ENCODE peak calls at places on chromosomes 5 and 9, in nine cellular contexts. V, A, L, U, H, Z, G, I and Q are unnamed samples. For H3K9me3, the result is how much of the 10 kb centered on the place peaks cover.

GRCh38 chr5:33319841-33320240 is 120.9 kb upstream of the TARS1 start:
- DNase-seq in A (no peak), I (no peak), H (no peak), U (no peak), L (no peak), G (no peak), V (no peak), Z (no peak), Q (no peak)

GRCh38 chr5:56054651-56055050 is 59.9 kb upstream of the IL6ST start:
- DNase-seq in U (no peak), I (no peak), L (no peak), V (no peak), H (no peak), A (no peak), Z (no peak), G (no peak), Q (no peak)

GRCh38 chr5:41670854-41671791 is 160.7 kb upstream of the PLCXD3 start:
- DNase-seq in Z (no peak), G (no peak), L (no peak), A (no peak), U (no peak), H (no peak), V (no peak), I (no peak), Q (no peak)

GRCh38 chr5:16815432-16815831 is 120.7 kb downstream of the MYO10 start:
- DNase-seq in V (no peak), I (no peak), U (peak), G (no peak), A (no peak), L (no peak), H (no peak), Z (no peak), Q (no peak)

GRCh38 chr9:14616188-14616982 is 76.8 kb downstream of the ZDHHC21 start:
- DNase-seq in L (no peak), H (peak), U (no peak), V (no peak), Z (no peak), A (peak), I (no peak), G (peak), Q (no peak)

GRCh38 chr9:91378695-91379127 is 17.0 kb upstream of the AUH start:
- DNase-seq in Z (no peak), U (no peak), V (no peak), H (no peak), I (no peak), A (no peak), G (no peak), L (no peak), Q (no peak)

GRCh38 chr9:106287108-106287631 is 575.8 kb upstream of the ZNF462 start:
- DNase-seq in V (no peak), L (no peak), G (no peak), Z (no peak), I (peak), A (no peak), U (peak), H (peak), Q (no peak)

GRCh38 chr9:108412755-108413154 is 443.0 kb downstream of the ACTL7B start:
- DNase-seq in H (no peak), A (no peak), V (no peak), I (no peak), G (no peak), Z (no peak), L (no peak), U (no peak), Q (no peak)

GRCh38 chr9:127712851-127713250 is 2.6 kb downstream of the PTRH1 start:
- DNase-seq in H (no peak), V (no peak), U (no peak), Z (no peak), I (no peak), A (no peak), G (no peak), L (no peak), Q (no peak)

GRCh38 chr9:92350740-92351133 is 25.0 kb downstream of the CENPP start:
- DNase-seq in I (no peak), A (no peak), G (no peak), V (no peak), U (no peak), L (no peak), H (no peak), Z (no peak), Q (no peak)

GRCh38 chr9:134492281-134492691 is 149.3 kb upstream of the COL5A1 start:
- DNase-seq in V (peak), U (no peak), Z (no peak), I (no peak), H (peak), A (no peak), G (no peak), L (peak), Q (no peak)

GRCh38 chr9:19641046-19641445 is 147.8 kb downstream of the SLC24A2 start:
- DNase-seq in A (no peak), H (no peak), G (no peak), U (no peak), I (no peak), Z (no peak), L (no peak), V (no peak), Q (no peak)

GRCh38 chr9:78786794-78787193 is 489.9 kb downstream of the PSAT1 start:
- DNase-seq in V (no peak), G (no peak), Z (no peak), U (no peak), L (no peak), I (no peak), A (no peak), H (no peak), Q (no peak)
- TF ChIP-seq POLR2AphosphoS5 in V (no peak), G (no peak), Z (no peak), U (no peak), L (no peak), I (no peak), A (no peak), H (no peak), Q (no peak)

GRCh38 chr5:178988436-178989220 is 6.5 kb downstream of the GRM6 start:
- DNase-seq in Z (no peak), G (no peak), V (no peak), L (no peak), H (no peak), A (no peak), U (no peak), I (peak), Q (no peak)
- H3K9me3 ChIP-seq in Z (under half), G (under half), V (under half), L (under half), H (under half), A (under half), U (half or more), I (under half), Q (under half)

GRCh38 chr5:15757635-15758034 is 257.7 kb downstream of the FBXL7 start:
- DNase-seq in L (no peak), H (no peak), Z (no peak), V (no peak), U (no peak), I (no peak), G (no peak), A (no peak), Q (no peak)

GRCh38 chr5:15752886-15753285 is 252.9 kb downstream of the FBXL7 start:
- DNase-seq in U (no peak), L (no peak), H (no peak), I (no peak), A (no peak), Z (no peak), V (peak), G (no peak), Q (no peak)

GRCh38 chr5:15762668-15763067 is 262.7 kb downstream of the FBXL7 start:
- DNase-seq in A (no peak), V (no peak), L (no peak), H (peak), U (no peak), G (no peak), Z (no peak), I (no peak), Q (no peak)

DNA sequence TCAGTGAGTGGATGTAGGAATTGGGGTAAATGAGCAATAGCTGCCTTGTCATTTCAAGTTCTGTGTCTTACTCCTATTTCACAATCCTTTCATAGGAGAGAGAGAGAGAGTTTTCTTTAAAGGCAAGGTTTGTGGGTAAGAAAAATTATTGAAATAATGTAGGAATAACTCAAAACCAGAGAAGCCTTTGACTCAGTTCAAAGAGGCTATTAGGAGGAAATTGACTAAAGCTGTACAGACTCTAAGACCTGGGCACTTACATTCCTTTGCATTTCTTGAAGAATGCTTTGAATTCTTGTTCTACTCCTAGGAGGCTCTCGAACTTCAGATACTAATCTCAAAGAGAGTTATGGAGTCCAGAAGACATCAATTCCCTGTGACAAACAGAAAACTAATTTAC is 257.1 kb downstream of the FBXL7 start:
- DNase-seq in Z (no peak), I (no peak), V (no peak), L (no peak), G (no peak), A (no peak), H (no peak), U (no peak), Q (no peak)
- TF ChIP-seq EP300 in Z (no peak), I (no peak), V (no peak), L (no peak), G (no peak), A (no peak), H (peak), U (no peak), Q (no peak)

GRCh38 chr9:38359297-38359653 is 33.2 kb upstream of the ALDH1B1 start:
- DNase-seq in G (no peak), Z (no peak), V (peak), U (no peak), H (no peak), L (no peak), A (peak), I (no peak), Q (no peak)

GRCh38 chr9:38359689-38360385 is 32.7 kb upstream of the ALDH1B1 start:
- DNase-seq in H (no peak), V (peak), Z (no peak), I (no peak), A (no peak), G (no peak), U (no peak), L (peak), Q (no peak)

GRCh38 chr9:38360880-38361836 is 31.3 kb upstream of the ALDH1B1 start:
- DNase-seq in V (peak), H (no peak), U (no peak), Z (no peak), L (peak), G (no peak), A (no peak), I (no peak), Q (no peak)

GRCh38 chr9:38362912-38363588 is 29.5 kb upstream of the ALDH1B1 start:
- DNase-seq in V (no peak), A (peak), Z (peak), G (peak), I (no peak), H (peak), L (peak), U (peak), Q (peak)

GRCh38 chr9:38363589-38363925 is 28.9 kb upstream of the ALDH1B1 start:
- DNase-seq in V (no peak), G (no peak), H (no peak), A (no peak), I (no peak), L (no peak), U (no peak), Z (no peak), Q (no peak)
- TF ChIP-seq POLR2AphosphoS5 in V (no peak), G (no peak), H (no peak), A (no peak), I (no peak), L (no peak), U (no peak), Z (no peak), Q (no peak)

GRCh38 chr5:179113143-179113530 is 53.0 kb downstream of the ZNF354C start:
- DNase-seq in A (no peak), U (peak), L (no peak), Z (no peak), G (no peak), H (no peak), I (no peak), V (no peak), Q (no peak)
- H3K9me3 ChIP-seq in A (under half), U (half or more), L (under half), Z (under half), G (under half), H (under half), I (under half), V (under half), Q (under half)